ENCODE peak calls at places on chromosomes 4 and X, in ten cellular contexts. One of them, this sample, is unnamed.

GRCh38 chrX:85109235-85109634 is 105.6 kb downstream of the APOOL start:
- DNase-seq in GM13977: peak
- DNase-seq in nephron progenitor cell: peak
- DNase-seq in tibial artery: no peak
- DNase-seq in esophagus muscularis mucosa: no peak
- DNase-seq in HFFc6: no peak
- DNase-seq in GM12865: peak
- DNase-seq in GM20000: peak
- DNase-seq in foreskin fibroblast: no peak
- DNase-seq in sigmoid colon: no peak
- DNase-seq in this sample: peak

GRCh38 chr4:113179091-113179490 is 129.6 kb downstream of the ANK2 start:
- DNase-seq in GM13977: no peak
- DNase-seq in nephron progenitor cell: no peak
- DNase-seq in tibial artery: no peak
- DNase-seq in esophagus muscularis mucosa: no peak
- DNase-seq in HFFc6: no peak
- DNase-seq in GM12865: no peak
- DNase-seq in GM20000: no peak
- DNase-seq in foreskin fibroblast: no peak
- DNase-seq in sigmoid colon: no peak
- DNase-seq in this sample: no peak

GRCh38 chr4:38101563-38101962 is 141.4 kb downstream of the PTTG2 start:
- DNase-seq in GM13977: no peak
- DNase-seq in nephron progenitor cell: no peak
- DNase-seq in tibial artery: no peak
- DNase-seq in esophagus muscularis mucosa: no peak
- DNase-seq in HFFc6: peak
- DNase-seq in GM12865: no peak
- DNase-seq in GM20000: no peak
- DNase-seq in foreskin fibroblast: peak
- DNase-seq in sigmoid colon: no peak
- DNase-seq in this sample: no peak

GRCh38 chrX:46759645-46759974 is 692 bp upstream of the SLC9A7 start:
- DNase-seq in GM13977: no peak
- DNase-seq in nephron progenitor cell: no peak
- DNase-seq in tibial artery: no peak
- DNase-seq in esophagus muscularis mucosa: no peak
- DNase-seq in HFFc6: peak
- DNase-seq in GM12865: no peak
- DNase-seq in GM20000: no peak
- DNase-seq in foreskin fibroblast: peak
- DNase-seq in sigmoid colon: no peak
- DNase-seq in this sample: no peak

GRCh38 chrX:42680651-42681050 is 97.3 kb downstream of the PPP1R2C start:
- DNase-seq in GM13977: no peak
- DNase-seq in nephron progenitor cell: no peak
- DNase-seq in tibial artery: no peak
- DNase-seq in esophagus muscularis mucosa: no peak
- DNase-seq in HFFc6: no peak
- DNase-seq in GM12865: no peak
- DNase-seq in GM20000: no peak
- DNase-seq in foreskin fibroblast: no peak
- DNase-seq in sigmoid colon: no peak
- DNase-seq in this sample: no peak

GRCh38 chr4:187276786-187277408 is 553.2 kb upstream of the FAT1 start:
- DNase-seq in GM13977: no peak
- DNase-seq in nephron progenitor cell: no peak
- DNase-seq in tibial artery: no peak
- DNase-seq in esophagus muscularis mucosa: no peak
- DNase-seq in HFFc6: peak
- DNase-seq in GM12865: no peak
- DNase-seq in GM20000: no peak
- DNase-seq in foreskin fibroblast: peak
- DNase-seq in sigmoid colon: no peak
- DNase-seq in this sample: no peak

GRCh38 chrX:75547137-75547536 is 24.3 kb upstream of the ZDHHC15 start:
- DNase-seq in GM13977: no peak
- DNase-seq in nephron progenitor cell: no peak
- DNase-seq in tibial artery: no peak
- DNase-seq in esophagus muscularis mucosa: no peak
- DNase-seq in HFFc6: no peak
- DNase-seq in GM12865: no peak
- DNase-seq in GM20000: no peak
- DNase-seq in foreskin fibroblast: no peak
- DNase-seq in sigmoid colon: no peak
- DNase-seq in this sample: no peak

GRCh38 chr4:186067757-186068385 is 1.1 kb upstream of the TLR3 start:
- DNase-seq in GM13977: peak
- DNase-seq in nephron progenitor cell: peak
- DNase-seq in tibial artery: peak
- DNase-seq in esophagus muscularis mucosa: no peak
- DNase-seq in HFFc6: peak
- DNase-seq in GM12865: peak
- DNase-seq in GM20000: peak
- DNase-seq in foreskin fibroblast: peak
- DNase-seq in sigmoid colon: peak
- DNase-seq in this sample: no peak

GRCh38 chrX:110268875-110269274 is 49.0 kb downstream of the AMMECR1 start:
- DNase-seq in GM13977: no peak
- DNase-seq in nephron progenitor cell: no peak
- DNase-seq in tibial artery: no peak
- DNase-seq in esophagus muscularis mucosa: no peak
- DNase-seq in HFFc6: no peak
- DNase-seq in GM12865: no peak
- DNase-seq in GM20000: no peak
- DNase-seq in foreskin fibroblast: no peak
- DNase-seq in sigmoid colon: no peak
- DNase-seq in this sample: no peak

GRCh38 chrX:79592259-79592658 is 225.1 kb upstream of the ITM2A start:
- DNase-seq in GM13977: no peak
- DNase-seq in nephron progenitor cell: no peak
- DNase-seq in tibial artery: no peak
- DNase-seq in esophagus muscularis mucosa: no peak
- DNase-seq in HFFc6: no peak
- DNase-seq in GM12865: no peak
- DNase-seq in GM20000: no peak
- DNase-seq in foreskin fibroblast: no peak
- DNase-seq in sigmoid colon: no peak
- DNase-seq in this sample: no peak

GRCh38 chr4:30616943-30617646 is 103.1 kb upstream of the PCDH7 start:
- DNase-seq in GM13977: no peak
- DNase-seq in nephron progenitor cell: no peak
- DNase-seq in tibial artery: no peak
- DNase-seq in esophagus muscularis mucosa: no peak
- DNase-seq in HFFc6: no peak
- DNase-seq in GM12865: no peak
- DNase-seq in GM20000: no peak
- DNase-seq in foreskin fibroblast: no peak
- DNase-seq in sigmoid colon: no peak
- DNase-seq in this sample: no peak

GRCh38 chr4:134126161-134126560 is 75.4 kb downstream of the PABPC4L start:
- DNase-seq in GM13977: no peak
- DNase-seq in nephron progenitor cell: no peak
- DNase-seq in tibial artery: no peak
- DNase-seq in esophagus muscularis mucosa: no peak
- DNase-seq in HFFc6: no peak
- DNase-seq in GM12865: no peak
- DNase-seq in GM20000: no peak
- DNase-seq in foreskin fibroblast: no peak
- DNase-seq in sigmoid colon: no peak
- DNase-seq in this sample: no peak

GRCh38 chr4:176879370-176880116 is 86.8 kb upstream of the VEGFC start:
- DNase-seq in GM13977: no peak
- DNase-seq in nephron progenitor cell: no peak
- DNase-seq in tibial artery: no peak
- DNase-seq in esophagus muscularis mucosa: no peak
- DNase-seq in HFFc6: no peak
- DNase-seq in GM12865: no peak
- DNase-seq in GM20000: no peak
- DNase-seq in foreskin fibroblast: no peak
- DNase-seq in sigmoid colon: no peak
- DNase-seq in this sample: no peak
- TF ChIP-seq CTCF in GM13977: no peak
- TF ChIP-seq CTCF in nephron progenitor cell: no peak
- TF ChIP-seq CTCF in tibial artery: no peak
- TF ChIP-seq CTCF in esophagus muscularis mucosa: no peak
- TF ChIP-seq CTCF in HFFc6: no peak
- TF ChIP-seq CTCF in GM12865: no peak
- TF ChIP-seq CTCF in GM20000: no peak
- TF ChIP-seq CTCF in foreskin fibroblast: no peak
- TF ChIP-seq CTCF in sigmoid colon: no peak
- TF ChIP-seq CTCF in this sample: no peak

GRCh38 chr4:101163936-101164335 is 183.4 kb downstream of the PPP3CA start:
- DNase-seq in GM13977: no peak
- DNase-seq in nephron progenitor cell: no peak
- DNase-seq in tibial artery: no peak
- DNase-seq in esophagus muscularis mucosa: no peak
- DNase-seq in HFFc6: no peak
- DNase-seq in GM12865: no peak
- DNase-seq in GM20000: no peak
- DNase-seq in foreskin fibroblast: no peak
- DNase-seq in sigmoid colon: no peak
- DNase-seq in this sample: no peak

GRCh38 chr4:101171747-101172146 is 175.6 kb downstream of the PPP3CA start:
- DNase-seq in GM13977: no peak
- DNase-seq in nephron progenitor cell: no peak
- DNase-seq in tibial artery: no peak
- DNase-seq in esophagus muscularis mucosa: no peak
- DNase-seq in HFFc6: peak
- DNase-seq in GM12865: no peak
- DNase-seq in GM20000: no peak
- DNase-seq in foreskin fibroblast: peak
- DNase-seq in sigmoid colon: no peak
- DNase-seq in this sample: no peak

GRCh38 chr4:101174679-101175078 is 172.6 kb downstream of the PPP3CA start:
- DNase-seq in GM13977: no peak
- DNase-seq in nephron progenitor cell: no peak
- DNase-seq in tibial artery: no peak
- DNase-seq in esophagus muscularis mucosa: no peak
- DNase-seq in HFFc6: no peak
- DNase-seq in GM12865: no peak
- DNase-seq in GM20000: no peak
- DNase-seq in foreskin fibroblast: no peak
- DNase-seq in sigmoid colon: no peak
- DNase-seq in this sample: no peak

DNA sequence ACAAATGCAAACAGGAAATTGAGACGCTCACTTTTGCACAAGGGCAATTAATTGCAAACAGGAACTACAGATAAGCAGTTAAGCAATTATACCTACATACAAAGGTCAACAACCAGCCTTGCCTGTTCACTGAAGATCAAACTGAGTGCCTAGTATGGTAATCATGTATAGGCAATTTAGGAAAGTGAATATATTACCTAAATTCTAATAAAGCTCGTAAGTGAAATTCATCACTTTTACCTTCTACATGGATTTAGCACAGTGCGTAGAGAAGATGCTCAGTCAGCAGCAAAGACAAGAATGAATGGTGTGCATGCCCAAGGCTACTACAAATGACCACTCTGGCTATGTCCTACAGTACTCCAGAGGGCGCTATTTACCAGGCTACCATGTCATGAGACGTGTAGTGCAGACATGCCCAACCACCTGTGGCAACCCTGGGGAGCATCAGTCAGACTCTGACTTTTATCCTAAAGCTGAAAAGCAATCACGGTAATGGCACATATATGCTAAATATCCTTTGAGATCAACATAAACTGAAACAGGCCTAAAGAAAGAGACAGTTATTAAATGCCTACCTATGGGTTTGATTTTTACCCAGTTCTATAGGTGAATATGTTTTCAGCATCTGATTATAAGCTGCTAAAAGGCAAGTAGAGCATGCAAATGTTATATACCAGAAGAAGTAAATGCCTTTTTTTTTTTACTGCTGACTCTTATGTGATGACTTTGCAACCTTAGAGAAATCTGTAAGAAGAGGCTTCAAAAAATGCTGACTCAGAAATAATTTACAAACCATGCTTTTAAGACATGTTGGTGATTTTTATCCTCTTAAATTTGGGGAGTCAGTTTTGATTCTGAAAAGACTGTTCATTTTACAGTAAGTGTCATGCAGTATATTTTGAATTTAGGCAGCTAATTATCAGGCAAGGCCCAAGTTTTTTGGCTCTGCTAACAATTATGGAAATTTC is 178.0 kb downstream of the PPP3CA start:
- DNase-seq in GM13977: peak
- DNase-seq in nephron progenitor cell: peak
- DNase-seq in tibial artery: no peak
- DNase-seq in esophagus muscularis mucosa: no peak
- DNase-seq in HFFc6: peak
- DNase-seq in GM12865: peak
- DNase-seq in GM20000: peak
- DNase-seq in foreskin fibroblast: peak
- DNase-seq in sigmoid colon: peak
- DNase-seq in this sample: peak
- TF ChIP-seq CTCF in GM13977: peak
- TF ChIP-seq CTCF in nephron progenitor cell: peak
- TF ChIP-seq CTCF in tibial artery: peak
- TF ChIP-seq CTCF in esophagus muscularis mucosa: peak
- TF ChIP-seq CTCF in HFFc6: peak
- TF ChIP-seq CTCF in GM12865: peak
- TF ChIP-seq CTCF in GM20000: peak
- TF ChIP-seq CTCF in foreskin fibroblast: peak
- TF ChIP-seq CTCF in sigmoid colon: peak
- TF ChIP-seq CTCF in this sample: peak

DNA sequence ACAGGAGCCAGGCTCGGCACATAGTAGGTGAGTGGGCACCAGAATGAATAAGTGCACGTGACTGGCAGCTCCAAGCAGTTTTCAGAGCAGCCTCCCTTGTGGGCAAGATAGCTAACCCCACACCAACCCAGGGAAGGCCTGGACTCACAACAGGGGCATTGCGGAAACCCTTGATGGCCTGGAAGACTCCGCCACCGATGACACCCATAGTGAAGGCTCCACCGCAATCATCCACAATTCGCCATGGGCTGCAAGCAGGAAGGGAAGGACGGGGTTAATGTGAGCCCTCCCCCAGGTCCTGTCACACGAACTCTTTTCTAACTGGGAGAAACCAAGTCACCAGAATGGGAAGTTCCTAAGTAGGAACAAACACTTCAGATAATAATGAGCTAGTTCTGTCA is 957 bp downstream of the TIMM17B start:
- DNase-seq in GM13977: no peak
- DNase-seq in nephron progenitor cell: no peak
- DNase-seq in tibial artery: no peak
- DNase-seq in esophagus muscularis mucosa: no peak
- DNase-seq in HFFc6: no peak
- DNase-seq in GM12865: no peak
- DNase-seq in GM20000: no peak
- DNase-seq in foreskin fibroblast: no peak
- DNase-seq in sigmoid colon: no peak
- DNase-seq in this sample: no peak
- TF ChIP-seq CTCF in GM13977: no peak
- TF ChIP-seq CTCF in nephron progenitor cell: no peak
- TF ChIP-seq CTCF in tibial artery: no peak
- TF ChIP-seq CTCF in esophagus muscularis mucosa: no peak
- TF ChIP-seq CTCF in HFFc6: no peak
- TF ChIP-seq CTCF in GM12865: no peak
- TF ChIP-seq CTCF in GM20000: no peak
- TF ChIP-seq CTCF in foreskin fibroblast: no peak
- TF ChIP-seq CTCF in sigmoid colon: no peak
- TF ChIP-seq CTCF in this sample: no peak

GRCh38 chr4:131093303-131093702 is 1997.4 kb downstream of the C4orf33 start:
- DNase-seq in GM13977: no peak
- DNase-seq in nephron progenitor cell: no peak
- DNase-seq in tibial artery: no peak
- DNase-seq in esophagus muscularis mucosa: no peak
- DNase-seq in HFFc6: no peak
- DNase-seq in GM12865: no peak
- DNase-seq in GM20000: no peak
- DNase-seq in foreskin fibroblast: no peak
- DNase-seq in sigmoid colon: no peak
- DNase-seq in this sample: no peak

GRCh38 chr4:131091896-131092295 is 1995.9 kb downstream of the C4orf33 start:
- DNase-seq in GM13977: no peak
- DNase-seq in nephron progenitor cell: no peak
- DNase-seq in tibial artery: no peak
- DNase-seq in esophagus muscularis mucosa: no peak
- DNase-seq in HFFc6: peak
- DNase-seq in GM12865: peak
- DNase-seq in GM20000: peak
- DNase-seq in foreskin fibroblast: no peak
- DNase-seq in sigmoid colon: no peak
- DNase-seq in this sample: no peak
- TF ChIP-seq CTCF in GM13977: peak
- TF ChIP-seq CTCF in nephron progenitor cell: peak
- TF ChIP-seq CTCF in tibial artery: no peak
- TF ChIP-seq CTCF in esophagus muscularis mucosa: peak
- TF ChIP-seq CTCF in HFFc6: peak
- TF ChIP-seq CTCF in GM12865: peak
- TF ChIP-seq CTCF in GM20000: no peak
- TF ChIP-seq CTCF in foreskin fibroblast: peak
- TF ChIP-seq CTCF in sigmoid colon: no peak
- TF ChIP-seq CTCF in this sample: peak

This sample was measured in glutamatergic neuron.